ENCODE peak calls at places on chromosomes 1 and 21, in five cellular contexts. O is K562, T is GM12878, R is HepG2, D is GM12891. Y is an unnamed sample.

GRCh38 chr1:8182034-8182761 is 135.7 kb upstream of the SLC45A1 start:
- DNase-seq in O (no peak), T (peak; percentile 87), D (no peak), R (peak; percentile 85), Y (no peak)

GRCh38 chr1:25579241-25579946 is 36.0 kb downstream of the LDLRAP1 start:
- DNase-seq in O (no peak), T (no peak), R (no peak), D (no peak), Y (no peak)

GRCh38 chr21:46114963-46115362 is 17.1 kb downstream of the COL6A2 start:
- DNase-seq in R (no peak), D (no peak), O (no peak), T (no peak), Y (no peak)

GRCh38 chr1:187641463-187641862 is 812.7 kb downstream of the PLA2G4A start:
- DNase-seq in T (no peak), D (no peak), R (no peak), O (no peak), Y (no peak)

GRCh38 chr1:150619576-150620509 is 9.6 kb downstream of the ENSA start:
- DNase-seq in D (no peak), R (no peak), O (peak; percentile 88), T (no peak), Y (no peak)

GRCh38 chr1:209965996-209966395 is 28.0 kb downstream of the SYT14 start:
- DNase-seq in R (no peak), O (no peak), T (no peak), D (no peak), Y (no peak)

GRCh38 chr1:217087981-217088380 is 364.8 kb upstream of the ESRRG start:
- DNase-seq in T (no peak), O (no peak), D (no peak), R (no peak), Y (no peak)

GRCh38 chr1:1203561-1204424 is 2.6 kb downstream of the TNFRSF18 start:
- DNase-seq in O (peak; percentile 50), T (no peak), R (no peak), D (no peak), Y (no peak)

GRCh38 chr1:161805399-161806197 is 39.5 kb downstream of the ATF6 start:
- DNase-seq in T (no peak), R (no peak), O (no peak), D (no peak), Y (no peak)
- TF ChIP-seq TAF1 in T (no peak), R (no peak), O (no peak), D (no peak), Y (no peak)

GRCh38 chr1:62213075-62213914 is 18.6 kb downstream of the L1TD1 start:
- DNase-seq in T (no peak), D (no peak), R (no peak), O (no peak), Y (no peak)
- TF ChIP-seq POLR2A in T (no peak), D (no peak), R (no peak), O (no peak), Y (no peak)

GRCh38 chr1:241266121-241266520 is 90.9 kb downstream of the RGS7 start:
- DNase-seq in T (no peak), R (no peak), O (no peak), D (no peak), Y (no peak)

GRCh38 chr1:241270016-241270415 is 87.0 kb downstream of the RGS7 start:
- DNase-seq in O (no peak), R (no peak), T (no peak), D (no peak), Y (no peak)

GRCh38 chr1:241271427-241271826 is 85.6 kb downstream of the RGS7 start:
- DNase-seq in D (no peak), T (no peak), O (no peak), R (no peak), Y (no peak)

GRCh38 chr1:241269116-241269515 is 87.9 kb downstream of the RGS7 start:
- DNase-seq in T (no peak), O (peak; percentile 3), R (peak; percentile 2), D (no peak), Y (no peak)

GRCh38 chr1:241265428-241265827 is 91.6 kb downstream of the RGS7 start:
- DNase-seq in R (no peak), D (no peak), O (no peak), T (no peak), Y (no peak)
- TF ChIP-seq TAF1 in R (no peak), D (no peak), O (no peak), T (no peak), Y (no peak)

GRCh38 chr1:155173478-155174333 is at the start of gene TRIM46:
- DNase-seq in D (peak; percentile 72), O (peak; percentile 33), R (no peak), T (no peak), Y (peak; percentile 74)
- TF ChIP-seq POLR2A in D (no peak), O (no peak), R (no peak), T (no peak), Y (no peak)

GRCh38 chr1:58929667-58930325 is 145.9 kb upstream of the JUN start:
- DNase-seq in T (no peak), O (peak; percentile 77), D (no peak), R (no peak), Y (no peak)
- TF ChIP-seq TAF1 in T (no peak), O (no peak), D (no peak), R (no peak), Y (no peak)

DNA sequence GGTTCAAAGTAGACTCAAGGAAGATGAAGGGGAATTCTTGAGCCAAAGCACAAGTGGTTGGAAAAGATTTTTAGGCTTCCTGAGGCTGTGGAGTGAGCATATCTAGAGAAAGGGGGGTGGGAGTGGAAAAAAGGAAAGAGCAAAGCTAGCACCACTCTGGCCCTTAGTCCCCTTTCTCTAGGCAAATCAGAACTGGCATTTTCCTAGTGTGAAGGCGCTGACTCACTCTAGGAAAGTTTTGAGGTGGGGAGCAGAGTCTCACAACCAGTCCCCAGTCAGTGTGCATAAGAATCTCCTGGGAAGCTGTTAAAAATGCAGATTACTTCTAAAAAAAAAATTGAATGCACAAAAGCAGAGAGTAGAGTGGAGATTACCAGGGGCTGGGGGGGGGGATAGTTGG is 3.4 kb upstream of the GPR89B start:
- DNase-seq in R (no peak), O (peak; percentile 36), D (no peak), T (no peak), Y (no peak)
- TF ChIP-seq POLR2A in R (no peak), O (no peak), D (no peak), T (no peak), Y (no peak)

DNA sequence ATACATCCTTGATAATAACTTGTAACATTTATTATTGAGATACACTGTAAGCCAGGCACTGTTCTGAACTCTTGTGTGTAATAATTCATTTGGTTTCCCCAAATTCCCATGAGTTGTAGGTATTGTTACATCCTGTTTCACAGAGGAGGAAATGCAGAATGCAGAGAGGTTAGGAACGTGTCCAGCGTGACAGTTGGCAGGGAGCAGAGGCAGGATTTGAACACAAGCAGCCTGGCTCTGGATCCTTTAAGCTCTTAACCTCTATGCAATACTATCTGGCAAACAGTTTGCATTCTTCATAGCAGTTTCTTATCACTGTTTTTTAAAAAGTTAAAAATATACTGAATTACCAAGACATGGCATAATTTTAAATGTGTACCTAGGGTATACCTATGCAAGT is 30.5 kb downstream of the EEIG2 start:
- DNase-seq in D (no peak), T (no peak), O (no peak), R (no peak), Y (no peak)
- TF ChIP-seq TAF1 in D (no peak), T (no peak), O (no peak), R (no peak), Y (no peak)

DNA sequence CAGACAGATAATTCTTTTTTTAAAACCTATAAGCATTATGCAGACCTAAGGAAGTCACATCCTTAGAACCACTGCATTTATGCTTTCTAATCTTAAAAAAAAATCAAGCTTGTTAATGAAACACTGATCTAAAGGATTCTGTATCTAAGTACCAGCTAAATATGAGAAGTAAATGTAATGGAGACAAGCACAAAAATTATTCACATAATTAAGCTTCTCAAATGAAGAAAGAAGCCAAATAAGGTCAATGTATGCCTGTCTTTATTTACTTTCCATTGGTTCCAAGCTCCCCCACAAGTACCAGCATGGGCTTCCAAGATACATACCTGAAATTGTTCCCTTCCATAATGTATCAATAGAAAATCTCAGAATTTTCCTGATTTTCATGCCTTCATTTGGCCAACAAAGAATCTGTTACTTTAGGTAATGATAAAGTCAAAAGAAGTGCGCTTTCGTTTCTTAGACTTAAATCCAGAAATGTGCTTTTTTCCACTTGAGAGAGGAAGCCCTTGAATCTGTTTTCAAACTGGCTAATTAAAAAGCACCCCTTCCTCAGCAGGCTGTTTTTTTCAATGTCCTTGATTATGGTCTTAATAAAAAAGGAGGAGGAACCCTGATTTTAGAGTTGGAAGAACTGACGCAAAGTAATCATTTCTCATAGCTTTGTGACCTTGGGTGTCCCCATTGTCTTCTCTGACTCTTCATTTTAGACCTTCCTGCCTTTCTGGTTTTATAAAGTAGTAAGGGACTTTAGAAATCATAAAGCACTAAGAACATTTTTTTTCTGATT is 3.8 kb downstream of the RGS2 start:
- DNase-seq in T (no peak), D (no peak), R (no peak), O (no peak), Y (no peak)
- TF ChIP-seq POLR2A in T (no peak), D (no peak), R (no peak), O (no peak), Y (no peak)